ENCODE peak calls at places on chromosomes 5 and 9, in four cellular contexts. One of them, this sample, is unnamed.

GRCh38 chr5:158736134-158736533 is 363.6 kb downstream of the EBF1 start:
- DNase-seq in iPS-NIHi11: no peak
- DNase-seq in stimulated activated CD4-positive, alpha-beta T cell treated with anti-CD3 and anti-CD28 coated beads, Interleukin-1b, Interleukin-23, amount 100 ng/mL, for 24 hours: no peak
- DNase-seq in iris pigment epithelial cell: no peak
- DNase-seq in this sample: no peak

GRCh38 chr5:133075572-133076536 is 24.0 kb downstream of the HSPA4 start:
- DNase-seq in iPS-NIHi11: no peak
- DNase-seq in stimulated activated CD4-positive, alpha-beta T cell treated with anti-CD3 and anti-CD28 coated beads, Interleukin-1b, Interleukin-23, amount 100 ng/mL, for 24 hours: no peak
- DNase-seq in iris pigment epithelial cell: peak; percentile 17
- DNase-seq in this sample: no peak

GRCh38 chr9:72844440-72844768 is 108.4 kb downstream of the ALDH1A1 start:
- DNase-seq in iPS-NIHi11: no peak
- DNase-seq in stimulated activated CD4-positive, alpha-beta T cell treated with anti-CD3 and anti-CD28 coated beads, Interleukin-1b, Interleukin-23, amount 100 ng/mL, for 24 hours: no peak
- DNase-seq in iris pigment epithelial cell: no peak
- DNase-seq in this sample: no peak

GRCh38 chr5:159175547-159175946 is 33.8 kb downstream of the RNF145 start:
- DNase-seq in iPS-NIHi11: no peak
- DNase-seq in stimulated activated CD4-positive, alpha-beta T cell treated with anti-CD3 and anti-CD28 coated beads, Interleukin-1b, Interleukin-23, amount 100 ng/mL, for 24 hours: no peak
- DNase-seq in iris pigment epithelial cell: peak; percentile 72
- DNase-seq in this sample: no peak

GRCh38 chr9:77927265-77927664 is 104.3 kb downstream of the GNAQ start:
- DNase-seq in iPS-NIHi11: no peak
- DNase-seq in stimulated activated CD4-positive, alpha-beta T cell treated with anti-CD3 and anti-CD28 coated beads, Interleukin-1b, Interleukin-23, amount 100 ng/mL, for 24 hours: no peak
- DNase-seq in iris pigment epithelial cell: peak; percentile 68
- DNase-seq in this sample: no peak

GRCh38 chr9:91312717-91313325 is 48.9 kb downstream of the AUH start:
- DNase-seq in iPS-NIHi11: peak; percentile 12
- DNase-seq in stimulated activated CD4-positive, alpha-beta T cell treated with anti-CD3 and anti-CD28 coated beads, Interleukin-1b, Interleukin-23, amount 100 ng/mL, for 24 hours: no peak
- DNase-seq in iris pigment epithelial cell: no peak
- DNase-seq in this sample: no peak

GRCh38 chr9:121838757-121839669 is 187.6 kb downstream of the DAB2IP start:
- DNase-seq in iPS-NIHi11: no peak
- DNase-seq in stimulated activated CD4-positive, alpha-beta T cell treated with anti-CD3 and anti-CD28 coated beads, Interleukin-1b, Interleukin-23, amount 100 ng/mL, for 24 hours: no peak
- DNase-seq in iris pigment epithelial cell: no peak
- DNase-seq in this sample: no peak

GRCh38 chr5:151895660-151896040 is 29.0 kb downstream of the GLRA1 start:
- DNase-seq in iPS-NIHi11: no peak
- DNase-seq in stimulated activated CD4-positive, alpha-beta T cell treated with anti-CD3 and anti-CD28 coated beads, Interleukin-1b, Interleukin-23, amount 100 ng/mL, for 24 hours: no peak
- DNase-seq in iris pigment epithelial cell: no peak
- DNase-seq in this sample: no peak

GRCh38 chr5:132254321-132254977 is 3.0 kb upstream of the PDLIM4 start:
- DNase-seq in iPS-NIHi11: no peak
- DNase-seq in stimulated activated CD4-positive, alpha-beta T cell treated with anti-CD3 and anti-CD28 coated beads, Interleukin-1b, Interleukin-23, amount 100 ng/mL, for 24 hours: no peak
- DNase-seq in iris pigment epithelial cell: no peak
- DNase-seq in this sample: no peak

GRCh38 chr9:90773593-90773992 is 28.0 kb upstream of the SYK start:
- DNase-seq in iPS-NIHi11: peak; percentile 64
- DNase-seq in stimulated activated CD4-positive, alpha-beta T cell treated with anti-CD3 and anti-CD28 coated beads, Interleukin-1b, Interleukin-23, amount 100 ng/mL, for 24 hours: no peak
- DNase-seq in iris pigment epithelial cell: no peak
- DNase-seq in this sample: no peak

GRCh38 chr5:92962752-92963151 is 618.3 kb downstream of the NR2F1-AS1 start:
- DNase-seq in iPS-NIHi11: no peak
- DNase-seq in stimulated activated CD4-positive, alpha-beta T cell treated with anti-CD3 and anti-CD28 coated beads, Interleukin-1b, Interleukin-23, amount 100 ng/mL, for 24 hours: no peak
- DNase-seq in iris pigment epithelial cell: no peak
- DNase-seq in this sample: no peak

GRCh38 chr9:35733109-35733541 is 659 bp downstream of the CREB3 start:
- DNase-seq in iPS-NIHi11: peak; percentile 79
- DNase-seq in stimulated activated CD4-positive, alpha-beta T cell treated with anti-CD3 and anti-CD28 coated beads, Interleukin-1b, Interleukin-23, amount 100 ng/mL, for 24 hours: no peak
- DNase-seq in iris pigment epithelial cell: peak; percentile 81
- DNase-seq in this sample: no peak

GRCh38 chr5:135565256-135565655 is 13.5 kb downstream of the CXCL14 start:
- DNase-seq in iPS-NIHi11: no peak
- DNase-seq in stimulated activated CD4-positive, alpha-beta T cell treated with anti-CD3 and anti-CD28 coated beads, Interleukin-1b, Interleukin-23, amount 100 ng/mL, for 24 hours: no peak
- DNase-seq in iris pigment epithelial cell: no peak
- DNase-seq in this sample: no peak

GRCh38 chr5:147530801-147531389 is 21.0 kb upstream of the DPYSL3 start:
- DNase-seq in iPS-NIHi11: no peak
- DNase-seq in stimulated activated CD4-positive, alpha-beta T cell treated with anti-CD3 and anti-CD28 coated beads, Interleukin-1b, Interleukin-23, amount 100 ng/mL, for 24 hours: no peak
- DNase-seq in iris pigment epithelial cell: peak; percentile 93
- DNase-seq in this sample: no peak

GRCh38 chr5:160183075-160183474 is 46.2 kb upstream of the FABP6 start:
- DNase-seq in iPS-NIHi11: no peak
- DNase-seq in stimulated activated CD4-positive, alpha-beta T cell treated with anti-CD3 and anti-CD28 coated beads, Interleukin-1b, Interleukin-23, amount 100 ng/mL, for 24 hours: no peak
- DNase-seq in iris pigment epithelial cell: no peak
- DNase-seq in this sample: no peak

GRCh38 chr5:9835121-9835770 is 205.1 kb upstream of the TAS2R1 start:
- DNase-seq in iPS-NIHi11: peak; percentile 30
- DNase-seq in stimulated activated CD4-positive, alpha-beta T cell treated with anti-CD3 and anti-CD28 coated beads, Interleukin-1b, Interleukin-23, amount 100 ng/mL, for 24 hours: no peak
- DNase-seq in iris pigment epithelial cell: no peak
- DNase-seq in this sample: no peak

GRCh38 chr5:73664796-73665195 is 38.8 kb downstream of the ARHGEF28 start:
- DNase-seq in iPS-NIHi11: no peak
- DNase-seq in stimulated activated CD4-positive, alpha-beta T cell treated with anti-CD3 and anti-CD28 coated beads, Interleukin-1b, Interleukin-23, amount 100 ng/mL, for 24 hours: no peak
- DNase-seq in iris pigment epithelial cell: no peak
- DNase-seq in this sample: no peak

GRCh38 chr5:65203746-65204145 is 278.0 kb downstream of the ADAMTS6 start:
- DNase-seq in iPS-NIHi11: no peak
- DNase-seq in stimulated activated CD4-positive, alpha-beta T cell treated with anti-CD3 and anti-CD28 coated beads, Interleukin-1b, Interleukin-23, amount 100 ng/mL, for 24 hours: no peak
- DNase-seq in iris pigment epithelial cell: peak; percentile 95
- DNase-seq in this sample: no peak

GRCh38 chr5:40518511-40518917 is 161.2 kb upstream of the PTGER4 start:
- DNase-seq in iPS-NIHi11: no peak
- DNase-seq in stimulated activated CD4-positive, alpha-beta T cell treated with anti-CD3 and anti-CD28 coated beads, Interleukin-1b, Interleukin-23, amount 100 ng/mL, for 24 hours: no peak
- DNase-seq in iris pigment epithelial cell: peak; percentile 69
- DNase-seq in this sample: no peak

GRCh38 chr9:136255166-136255538 is 9.5 kb upstream of the QSOX2 start:
- DNase-seq in iPS-NIHi11: no peak
- DNase-seq in stimulated activated CD4-positive, alpha-beta T cell treated with anti-CD3 and anti-CD28 coated beads, Interleukin-1b, Interleukin-23, amount 100 ng/mL, for 24 hours: no peak
- DNase-seq in iris pigment epithelial cell: peak; percentile 47
- DNase-seq in this sample: no peak

GRCh38 chr9:92961627-92962302 is 14.4 kb downstream of the FGD3 start:
- DNase-seq in iPS-NIHi11: no peak
- DNase-seq in stimulated activated CD4-positive, alpha-beta T cell treated with anti-CD3 and anti-CD28 coated beads, Interleukin-1b, Interleukin-23, amount 100 ng/mL, for 24 hours: no peak
- DNase-seq in iris pigment epithelial cell: no peak
- DNase-seq in this sample: no peak

GRCh38 chr9:136219276-136219675 is 14.3 kb upstream of the LHX3 start:
- DNase-seq in iPS-NIHi11: no peak
- DNase-seq in stimulated activated CD4-positive, alpha-beta T cell treated with anti-CD3 and anti-CD28 coated beads, Interleukin-1b, Interleukin-23, amount 100 ng/mL, for 24 hours: no peak
- DNase-seq in iris pigment epithelial cell: peak; percentile 88
- DNase-seq in this sample: no peak

GRCh38 chr5:1983401-1983800 is 100.7 kb upstream of the IRX4 start:
- DNase-seq in iPS-NIHi11: no peak
- DNase-seq in stimulated activated CD4-positive, alpha-beta T cell treated with anti-CD3 and anti-CD28 coated beads, Interleukin-1b, Interleukin-23, amount 100 ng/mL, for 24 hours: no peak
- DNase-seq in iris pigment epithelial cell: no peak
- DNase-seq in this sample: no peak

GRCh38 chr9:86706391-86706790 is 240.9 kb downstream of the GAS1 start:
- DNase-seq in iPS-NIHi11: no peak
- DNase-seq in stimulated activated CD4-positive, alpha-beta T cell treated with anti-CD3 and anti-CD28 coated beads, Interleukin-1b, Interleukin-23, amount 100 ng/mL, for 24 hours: no peak
- DNase-seq in iris pigment epithelial cell: peak; percentile 35
- DNase-seq in this sample: no peak